ENCODE peak calls at places on chromosome 6, in six cellular contexts. M is DMS79, J is fibroblast of villous mesenchyme, A is NCI-H2171 treated with DMSO at 0.1 percent for 48 hours, T is omental fat pad, Q is pancreas. F is an unnamed sample.

GRCh38 chr6:69732640-69733039 is 64.2 kb downstream of the LMBRD1 start:
- DNase-seq in M (no peak), J (peak), A (peak), T (no peak), Q (no peak), F (peak)

GRCh38 chr6:92827104-92827503 is 592.3 kb downstream of the EPHA7 start:
- DNase-seq in M (no peak), J (no peak), A (no peak), T (no peak), Q (no peak), F (no peak)

GRCh38 chr6:127464881-127465459 is 5.8 kb upstream of the KIAA0408 start:
- DNase-seq in M (no peak), J (peak), A (peak), T (no peak), Q (peak), F (peak)

GRCh38 chr6:87012035-87012434 is 74.7 kb downstream of the HTR1E start:
- DNase-seq in M (no peak), J (no peak), A (no peak), T (no peak), Q (no peak), F (no peak)

GRCh38 chr6:105606871-105607421 is 204.1 kb upstream of the PREP start:
- DNase-seq in M (no peak), J (no peak), A (no peak), T (no peak), Q (no peak), F (no peak)

GRCh38 chr6:14108571-14109410 is 8.8 kb upstream of the CD83 start:
- DNase-seq in M (peak), J (no peak), A (peak), T (no peak), Q (no peak), F (no peak)

GRCh38 chr6:41901882-41902519 is 6.8 kb upstream of the USP49 start:
- DNase-seq in M (no peak), J (peak), A (no peak), T (no peak), Q (peak), F (peak)

GRCh38 chr6:169227116-169227515 is 26.5 kb downstream of the THBS2 start:
- DNase-seq in M (no peak), J (no peak), A (no peak), T (peak), Q (no peak), F (no peak)

GRCh38 chr6:29251741-29252140 is 49.8 kb upstream of the OR14J1 start:
- DNase-seq in M (no peak), J (no peak), A (no peak), T (no peak), Q (no peak), F (no peak)

GRCh38 chr6:131770776-131771175 is 37.0 kb upstream of the ENPP1 start:
- DNase-seq in M (no peak), J (no peak), A (no peak), T (no peak), Q (no peak), F (no peak)

GRCh38 chr6:33746651-33747100 is at the start of gene IP6K3:
- DNase-seq in M (no peak), J (peak), A (no peak), T (no peak), Q (no peak), F (no peak)

F was measured in NCI-H69.